ENCODE peak calls at places on chromosomes 3 and 15, in five cellular contexts. K is IMR-90, L is WTC11, C is fibroblast of pulmonary artery, B is lung. X is an unnamed sample.

GRCh38 chr3:50269977-50270413 is 1.0 kb downstream of the SEMA3B start:
- DNase-seq in K (peak; percentile 63), L (no peak), C (peak; percentile 49), B (no peak), X (peak; percentile 43)

GRCh38 chr3:23590874-23591273 is 214.9 kb upstream of the UBE2E1 start:
- DNase-seq in K (no peak), L (no peak), C (no peak), B (no peak), X (no peak)

GRCh38 chr3:136250862-136251460 is 821 bp downstream of the PCCB start:
- DNase-seq in K (peak; percentile 47), L (peak; percentile 20), C (peak; percentile 47), B (peak; percentile 72), X (peak; percentile 70)

GRCh38 chr15:64532921-64533320 is 72.5 kb downstream of the ZNF609 start:
- DNase-seq in K (no peak), L (no peak), C (peak; percentile 28), B (no peak), X (no peak)

GRCh38 chr3:117322866-117323265 is 613.3 kb downstream of the TUSC7 start:
- DNase-seq in K (peak; percentile 28), L (no peak), C (peak; percentile 17), B (no peak), X (no peak)

GRCh38 chr15:79897701-79898113 is 893 bp upstream of the MTHFS start:
- DNase-seq in K (no peak), L (no peak), C (no peak), B (no peak), X (no peak)

GRCh38 chr3:179186426-179186825 is 38.3 kb downstream of the PIK3CA start:
- DNase-seq in K (no peak), L (no peak), C (no peak), B (no peak), X (no peak)

GRCh38 chr3:45227946-45228345 is 1.9 kb upstream of the TMEM158 start:
- DNase-seq in K (no peak), L (peak; percentile 27), C (no peak), B (no peak), X (no peak)

GRCh38 chr3:65343031-65343430 is 655.2 kb upstream of the ADAMTS9 start:
- DNase-seq in K (no peak), L (no peak), C (no peak), B (no peak), X (no peak)

GRCh38 chr3:9352917-9353823 is 9.7 kb upstream of the THUMPD3 start:
- DNase-seq in K (peak; percentile 79), L (peak; percentile 72), C (peak; percentile 84), B (peak; percentile 66), X (peak; percentile 77)

GRCh38 chr15:63461230-63461629 is 43.2 kb upstream of the USP3 start:
- DNase-seq in K (no peak), L (peak; percentile 67), C (peak; percentile 44), B (no peak), X (peak; percentile 72)

GRCh38 chr3:127016043-127016343 is 33.1 kb downstream of the PLXNA1 start:
- DNase-seq in K (no peak), L (no peak), C (no peak), B (no peak), X (no peak)

GRCh38 chr3:73697020-73697419 is 72.3 kb upstream of the PDZRN3 start:
- DNase-seq in K (no peak), L (no peak), C (no peak), B (no peak), X (no peak)

GRCh38 chr3:21041621-21042020 is 709.4 kb downstream of the ZNF385D start:
- DNase-seq in K (no peak), L (no peak), C (peak; percentile 58), B (no peak), X (no peak)

GRCh38 chr3:52150357-52150756 is 3.9 kb downstream of the POC1A start:
- DNase-seq in K (no peak), L (no peak), C (no peak), B (no peak), X (no peak)

GRCh38 chr3:151428386-151428785 is 32.5 kb downstream of the IGSF10 start:
- DNase-seq in K (no peak), L (no peak), C (no peak), B (no peak), X (no peak)

GRCh38 chr3:76063019-76063418 is 277.7 kb upstream of the ZNF717 start:
- DNase-seq in K (peak; percentile 82), L (no peak), C (peak; percentile 57), B (no peak), X (no peak)

GRCh38 chr3:71979155-71979554 is 194.2 kb upstream of the PROK2 start:
- DNase-seq in K (no peak), L (no peak), C (no peak), B (no peak), X (no peak)

GRCh38 chr15:70039917-70040316 is 57.8 kb downstream of the TLE3 start:
- DNase-seq in K (no peak), L (no peak), C (no peak), B (no peak), X (no peak)

GRCh38 chr3:171491412-171491811 is 31.2 kb upstream of the TNIK start:
- DNase-seq in K (peak; percentile 3), L (no peak), C (no peak), B (no peak), X (no peak)

GRCh38 chr3:129604223-129604941 is 2.1 kb downstream of the PLXND1 start:
- DNase-seq in K (no peak), L (no peak), C (no peak), B (no peak), X (no peak)

GRCh38 chr15:71186267-71186666 is 71.0 kb downstream of the THSD4 start:
- DNase-seq in K (no peak), L (no peak), C (no peak), B (peak; percentile 29), X (no peak)

GRCh38 chr3:127628788-127629456 is at the start of gene PODXL2:
- DNase-seq in K (peak; percentile 52), L (peak; percentile 59), C (peak; percentile 58), B (no peak), X (peak; percentile 80)

GRCh38 chr15:99155961-99156443 is 51.1 kb downstream of the SYNM start:
- DNase-seq in K (peak; percentile 65), L (no peak), C (no peak), B (no peak), X (no peak)

GRCh38 chr3:65729973-65730372 is 308.7 kb downstream of the MAGI1 start:
- DNase-seq in K (peak; percentile 76), L (no peak), C (no peak), B (no peak), X (no peak)

GRCh38 chr3:122619040-122619439 is 41.6 kb downstream of the PARP15 start:
- DNase-seq in K (no peak), L (no peak), C (no peak), B (no peak), X (no peak)

GRCh38 chr3:121870710-121871109 is 23.5 kb upstream of the SLC15A2 start:
- DNase-seq in K (peak; percentile 4), L (no peak), C (no peak), B (no peak), X (no peak)

GRCh38 chr15:39455502-39455991 is 125.3 kb upstream of the THBS1 start:
- DNase-seq in K (peak; percentile 90), L (no peak), C (peak; percentile 74), B (no peak), X (no peak)

GRCh38 chr15:63246691-63247464 is 30.5 kb upstream of the APH1B start:
- DNase-seq in K (peak; percentile 91), L (no peak), C (peak; percentile 90), B (peak; percentile 30), X (no peak)

GRCh38 chr3:160929595-160929994 is 173.6 kb downstream of the PPM1L start:
- DNase-seq in K (no peak), L (no peak), C (peak; percentile 11), B (no peak), X (peak; percentile 63)
- TF ChIP-seq CTCF in K (no peak), L (no peak), C (no peak), B (no peak), X (no peak)

DNA sequence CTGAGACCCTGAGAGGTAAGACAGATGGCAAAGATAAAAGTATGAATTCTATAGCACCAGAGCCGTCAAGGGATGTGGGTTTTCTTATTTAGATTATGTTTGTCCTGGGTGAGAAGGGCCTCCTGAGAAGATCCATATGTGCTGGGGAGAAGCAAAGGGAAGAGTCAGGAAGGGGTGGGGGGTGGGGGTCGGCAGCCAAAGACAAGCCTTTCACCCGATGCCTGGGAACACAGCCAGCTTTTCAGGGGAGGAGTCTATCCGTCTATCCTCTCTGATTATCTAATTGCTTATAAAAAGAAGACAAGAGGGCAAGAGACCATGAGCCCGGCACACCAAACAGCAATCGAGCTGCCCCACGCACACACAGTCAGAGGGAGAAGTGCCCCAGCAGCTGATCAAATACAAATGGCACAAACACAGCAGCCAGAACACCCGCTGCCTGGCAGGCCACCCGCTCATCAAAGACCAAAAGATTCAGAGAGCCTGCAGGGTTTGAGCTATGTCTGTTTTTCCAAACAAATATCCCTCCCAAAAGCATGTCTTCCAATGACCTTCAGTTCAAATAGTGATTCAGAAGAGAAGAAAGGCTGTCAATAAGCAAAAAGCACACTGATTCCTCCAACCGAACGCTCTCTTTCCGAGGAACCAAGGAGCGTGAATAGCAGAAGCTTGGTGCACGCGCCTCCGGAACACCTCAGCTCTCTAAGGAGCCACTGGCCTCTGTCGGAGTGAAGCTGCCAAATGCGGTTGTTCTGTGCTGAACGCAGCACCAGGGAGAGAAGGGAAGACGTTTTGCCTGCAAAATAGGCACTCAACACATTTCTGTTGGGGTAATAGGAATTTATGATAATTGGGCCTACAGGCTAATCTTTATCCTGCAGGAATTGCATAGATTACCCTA is 419.2 kb downstream of the OCA2 start:
- DNase-seq in K (no peak), L (no peak), C (no peak), B (no peak), X (no peak)
- TF ChIP-seq CTCF in K (no peak), L (no peak), C (no peak), B (no peak), X (no peak)

GRCh38 chr3:15307580-15307979 is 24.8 kb downstream of the SH3BP5 start:
- DNase-seq in K (no peak), L (no peak), C (no peak), B (no peak), X (no peak)

GRCh38 chr3:15303728-15304127 is 28.7 kb downstream of the SH3BP5 start:
- DNase-seq in K (no peak), L (no peak), C (no peak), B (no peak), X (no peak)

GRCh38 chr3:15303216-15303615 is 29.2 kb downstream of the SH3BP5 start:
- DNase-seq in K (no peak), L (no peak), C (no peak), B (no peak), X (no peak)

GRCh38 chr3:15306979-15307359 is 25.4 kb downstream of the SH3BP5 start:
- DNase-seq in K (no peak), L (no peak), C (no peak), B (no peak), X (no peak)

DNA sequence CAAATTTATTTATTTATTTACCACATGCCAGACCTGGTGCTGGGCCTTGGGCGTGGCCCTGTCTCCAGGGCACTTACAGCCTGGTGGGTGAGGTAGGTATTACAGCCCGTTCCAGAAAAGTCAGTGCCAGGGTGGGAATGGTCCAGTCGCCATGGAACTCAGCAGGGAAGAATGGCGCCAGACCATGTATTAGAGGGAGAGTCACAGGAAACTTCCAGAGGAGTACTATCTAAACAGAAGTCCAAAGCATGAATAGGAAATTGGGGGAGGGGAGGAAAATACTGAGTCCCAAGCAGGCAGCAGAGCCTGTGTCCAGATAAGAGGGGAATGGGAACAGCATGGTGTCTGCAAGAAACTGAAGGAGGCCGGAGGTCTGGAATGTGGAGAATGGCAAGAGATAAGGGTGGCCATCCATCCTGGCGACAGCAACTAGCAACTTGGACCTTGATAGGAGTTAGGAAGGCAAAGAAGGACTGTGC is 27.0 kb downstream of the SH3BP5 start:
- DNase-seq in K (peak; percentile 49), L (peak; percentile 35), C (peak; percentile 67), B (no peak), X (peak; percentile 26)
- TF ChIP-seq CTCF in K (peak; percentile 19), L (peak; percentile 45), C (peak; percentile 47), B (no peak), X (no peak)

GRCh38 chr15:33309602-33310276 is 1.0 kb upstream of the RYR3 start:
- DNase-seq in K (no peak), L (peak; percentile 51), C (peak; percentile 3), B (no peak), X (no peak)
- TF ChIP-seq CTCF in K (no peak), L (no peak), C (no peak), B (no peak), X (no peak)

X was measured in Calu3.